ENCODE peak calls at places on chromosome 5, in five cellular contexts. Q is CD4-positive, alpha-beta memory T cell; D is MM.1S; H is thyroid gland; V is H9. P is an unnamed sample. For H3K4me1, the result is how much of the 10 kb centered on the place peaks cover.

GRCh38 chr5:143734381-143734780 is 77.6 kb upstream of the HMHB1 start:
- DNase-seq in Q (no peak), D (no peak), H (no peak), V (no peak), P (peak)

GRCh38 chr5:132813599-132814440 is 718 bp downstream of the SOWAHA start:
- DNase-seq in Q (peak), D (peak), H (peak), V (peak), P (no peak)

GRCh38 chr5:108615216-108615615 is 132.5 kb upstream of the FER start:
- DNase-seq in Q (no peak), D (no peak), H (no peak), V (no peak), P (no peak)

GRCh38 chr5:135651156-135651555 is 72.4 kb upstream of the CXCL14 start:
- DNase-seq in Q (no peak), D (no peak), H (no peak), V (no peak), P (peak)

GRCh38 chr5:111495159-111495558 is 17.2 kb downstream of the STARD4 start:
- DNase-seq in Q (no peak), D (no peak), H (no peak), V (no peak), P (no peak)

GRCh38 chr5:74624009-74624408 is 16.5 kb downstream of the ENC1 start:
- DNase-seq in Q (no peak), D (no peak), H (no peak), V (no peak), P (no peak)

GRCh38 chr5:124399426-124399961 is 346.9 kb downstream of the ZNF608 start:
- DNase-seq in Q (no peak), D (no peak), H (no peak), V (no peak), P (no peak)

GRCh38 chr5:82277987-82278710 is at the start of gene RPS23:
- DNase-seq in Q (peak), D (peak), H (peak), V (peak), P (peak)

GRCh38 chr5:75395277-75395676 is 58.3 kb downstream of the HMGCR start:
- DNase-seq in Q (no peak), D (no peak), H (no peak), V (no peak), P (no peak)

GRCh38 chr5:145987871-145988270 is 51.5 kb downstream of the SH3RF2 start:
- DNase-seq in Q (no peak), D (no peak), H (no peak), V (no peak), P (no peak)

GRCh38 chr5:59725393-59725768 is 168.1 kb downstream of the PDE4D start:
- DNase-seq in Q (no peak), D (no peak), H (no peak), V (no peak), P (peak)

GRCh38 chr5:80231243-80231642 is 24.6 kb downstream of the SERINC5 start:
- DNase-seq in Q (no peak), D (no peak), H (no peak), V (no peak), P (no peak)

GRCh38 chr5:133524597-133524996 is 87.7 kb downstream of the FSTL4 start:
- DNase-seq in Q (no peak), D (no peak), H (no peak), V (no peak), P (no peak)

GRCh38 chr5:36928947-36929346 is 52.4 kb downstream of the NIPBL start:
- DNase-seq in Q (no peak), D (no peak), H (no peak), V (no peak), P (peak)

GRCh38 chr5:171494452-171495121 is 75.1 kb downstream of the FGF18 start:
- DNase-seq in Q (no peak), D (no peak), H (peak), V (peak), P (no peak)
- H3K4me1 ChIP-seq in Q (under half), D (under half), H (under half), V (under half), P (under half)

GRCh38 chr5:6788956-6789649 is 75.9 kb downstream of the TENT4A start:
- DNase-seq in Q (no peak), D (no peak), H (no peak), V (no peak), P (no peak)
- H3K4me1 ChIP-seq in Q (under half), D (under half), H (under half), V (under half), P (under half)

GRCh38 chr5:64838376-64838775 is 69.6 kb downstream of the CWC27 start:
- DNase-seq in Q (no peak), D (no peak), H (no peak), V (no peak), P (peak)

GRCh38 chr5:64840958-64841357 is 72.2 kb downstream of the CWC27 start:
- DNase-seq in Q (no peak), D (no peak), H (no peak), V (no peak), P (no peak)

GRCh38 chr5:64836786-64837185 is 68.1 kb downstream of the CWC27 start:
- DNase-seq in Q (no peak), D (no peak), H (no peak), V (no peak), P (no peak)

GRCh38 chr5:64838803-64839202 is 70.1 kb downstream of the CWC27 start:
- DNase-seq in Q (no peak), D (no peak), H (no peak), V (no peak), P (peak)

GRCh38 chr5:64839936-64840335 is 71.2 kb downstream of the CWC27 start:
- DNase-seq in Q (no peak), D (no peak), H (no peak), V (no peak), P (no peak)
- H3K4me1 ChIP-seq in Q (under half), D (under half), H (under half), V (under half), P (under half)

GRCh38 chr5:67515020-67515689 is 318.6 kb upstream of the CD180 start:
- DNase-seq in Q (peak), D (no peak), H (no peak), V (no peak), P (no peak)
- H3K4me1 ChIP-seq in Q (under half), D (under half), H (under half), V (under half), P (under half)

GRCh38 chr5:16918156-16918555 is 17.9 kb downstream of the MYO10 start:
- DNase-seq in Q (no peak), D (no peak), H (no peak), V (no peak), P (no peak)

GRCh38 chr5:16921246-16921645 is 14.8 kb downstream of the MYO10 start:
- DNase-seq in Q (no peak), D (no peak), H (no peak), V (no peak), P (no peak)

GRCh38 chr5:16920109-16920816 is 15.8 kb downstream of the MYO10 start:
- DNase-seq in Q (no peak), D (no peak), H (no peak), V (no peak), P (no peak)

GRCh38 chr5:16916262-16916878 is 19.7 kb downstream of the MYO10 start:
- DNase-seq in Q (no peak), D (no peak), H (no peak), V (no peak), P (peak)

GRCh38 chr5:16918891-16919671 is 17.0 kb downstream of the MYO10 start:
- DNase-seq in Q (no peak), D (no peak), H (no peak), V (no peak), P (no peak)
- H3K4me1 ChIP-seq in Q (under half), D (under half), H (under half), V (under half), P (under half)

DNA sequence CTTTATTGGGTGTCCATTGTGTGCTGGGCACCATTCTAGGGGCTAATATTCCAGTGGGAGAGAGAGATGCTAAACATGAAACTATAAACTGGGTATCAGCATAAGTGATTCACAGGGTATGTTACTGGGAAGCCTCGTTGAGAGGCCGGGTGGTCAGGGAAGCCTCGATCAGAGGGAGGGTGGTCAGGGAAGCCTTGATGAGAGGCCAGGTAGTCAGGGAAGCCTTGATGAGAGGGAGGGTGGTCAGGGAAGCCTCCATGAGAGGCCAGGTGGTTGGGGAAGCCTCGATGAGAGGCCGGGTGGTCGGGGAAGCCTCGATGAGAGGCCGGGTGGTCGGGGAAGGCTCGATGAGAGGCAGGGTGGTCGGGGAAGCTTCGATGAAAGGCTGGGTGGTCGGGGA is 8.9 kb upstream of the PLEKHG4B start:
- DNase-seq in Q (no peak), D (no peak), H (no peak), V (no peak), P (no peak)
- H3K4me1 ChIP-seq in Q (under half), D (under half), H (under half), V (under half), P (under half)

DNA sequence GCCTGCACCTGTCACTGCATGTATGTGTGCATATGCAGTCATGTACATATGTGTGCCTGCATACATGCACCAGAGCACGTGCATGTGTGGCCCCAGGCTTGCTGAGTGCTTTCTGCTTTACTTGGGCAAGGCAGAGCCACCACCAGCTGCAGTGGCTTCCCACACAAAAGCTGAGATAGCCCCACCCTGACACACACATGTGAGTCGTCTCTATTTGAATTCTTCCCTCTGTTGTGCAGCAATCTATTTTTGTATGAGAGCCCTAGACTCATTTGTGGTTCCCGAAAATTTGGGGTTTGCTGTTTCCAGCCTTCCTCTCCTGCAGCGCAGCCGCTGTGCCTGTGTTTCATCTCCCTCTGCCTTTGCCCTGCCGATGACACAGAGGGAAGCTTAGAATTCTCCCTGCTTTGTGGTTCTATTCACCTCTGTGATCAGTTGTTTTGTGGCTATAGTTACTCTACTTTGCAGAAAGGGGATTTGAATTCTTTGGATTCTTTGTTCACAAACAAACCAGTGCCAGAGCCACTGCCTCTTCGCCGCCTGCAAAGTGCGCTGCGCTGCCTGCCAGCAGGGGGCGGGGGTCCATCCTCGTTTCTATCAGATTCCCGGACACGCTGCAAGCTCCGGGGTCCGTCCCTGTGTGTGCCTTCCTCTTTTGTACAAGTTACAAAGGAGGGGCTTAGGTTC is 95.8 kb upstream of the DAP start:
- DNase-seq in Q (no peak), D (no peak), H (peak), V (peak), P (no peak)
- H3K4me1 ChIP-seq in Q (under half), D (under half), H (under half), V (under half), P (under half)

DNA sequence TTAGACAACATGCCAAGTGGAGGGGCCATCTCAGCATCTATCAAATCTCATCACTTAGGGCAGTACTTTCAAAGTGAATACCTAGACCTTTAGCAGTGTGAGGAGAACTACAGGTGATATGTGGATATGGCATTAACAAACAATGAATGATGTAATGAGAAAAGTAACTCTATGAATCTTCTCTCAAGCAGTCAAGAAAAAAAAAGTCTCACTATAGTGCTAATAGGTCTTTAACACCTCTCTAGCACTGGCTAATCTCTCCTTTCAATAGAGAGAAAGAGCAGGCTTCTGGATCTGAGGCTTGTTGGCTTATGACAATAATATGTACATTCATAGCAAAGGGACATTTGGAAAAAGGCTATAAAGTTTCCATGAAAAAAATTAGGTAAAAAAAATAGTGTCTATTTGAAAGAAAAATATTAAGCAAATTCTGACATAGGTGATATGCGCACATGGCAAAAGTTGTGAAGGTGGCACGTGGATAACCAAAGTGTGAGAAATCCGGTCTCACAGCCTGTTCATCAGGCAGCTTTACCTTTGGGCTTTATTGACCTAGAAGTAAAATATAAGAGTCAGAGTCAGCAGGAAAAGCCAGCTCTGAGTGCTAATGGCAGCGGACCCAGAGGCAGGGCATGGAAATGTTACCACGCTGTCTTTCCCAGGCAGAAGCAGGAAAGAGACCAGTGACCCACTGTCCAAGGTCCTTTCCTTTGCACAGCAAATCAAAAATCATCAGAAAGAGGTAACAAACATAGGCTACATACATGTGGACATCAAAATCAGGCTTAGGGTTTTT is 203.4 kb downstream of the EFNA5 start:
- DNase-seq in Q (no peak), D (no peak), H (no peak), V (no peak), P (no peak)
- H3K4me1 ChIP-seq in Q (under half), D (under half), H (under half), V (under half), P (under half)